ENCODE peak calls at places on chromosomes 11 and 22, in six cellular contexts. C is neural progenitor cell, Z is brain microvascular endothelial cell, U is neuronal stem cell, Y is tibial artery, V is suprapubic skin. O is an unnamed sample. For H3K27me3, the result is how much of the 10 kb centered on the place peaks cover.

GRCh38 chr22:19991645-19992451 is 24.8 kb downstream of the ARVCF start:
- DNase-seq in V (no peak), C (no peak), U (no peak), Z (no peak), Y (peak), O (no peak)

GRCh38 chr11:84398017-84398626 is 1112.0 kb upstream of the CCDC90B start:
- DNase-seq in V (no peak), C (peak), U (no peak), Z (peak), Y (no peak), O (peak)

GRCh38 chr22:43838161-43838560 is 24.2 kb downstream of the SULT4A1 start:
- DNase-seq in V (no peak), C (no peak), Y (no peak), Z (no peak), U (no peak), O (no peak)

GRCh38 chr22:49734390-49734789 is 93.3 kb downstream of the BRD1 start:
- DNase-seq in C (no peak), Z (no peak), V (peak), U (no peak), Y (no peak), O (no peak)

GRCh38 chr11:78313181-78313788 is 104.3 kb downstream of the GAB2 start:
- DNase-seq in V (no peak), C (no peak), U (no peak), Y (no peak), Z (peak), O (no peak)

GRCh38 chr11:47271961-47272661 is 2.2 kb downstream of the MADD start:
- DNase-seq in U (no peak), Y (no peak), V (no peak), Z (no peak), C (no peak), O (no peak)

GRCh38 chr11:96426356-96427103 is 36.7 kb downstream of the JRKL start:
- DNase-seq in Y (no peak), Z (no peak), U (peak), C (peak), V (no peak), O (peak)

GRCh38 chr22:17471901-17472566 is 91.3 kb upstream of the SLC25A18 start:
- DNase-seq in U (peak), C (peak), V (no peak), Z (no peak), Y (no peak), O (no peak)

GRCh38 chr11:120400564-120401364 is 64.6 kb downstream of the ARHGEF12 start:
- DNase-seq in U (no peak), Y (no peak), Z (peak), V (no peak), C (no peak), O (peak)

GRCh38 chr11:94405062-94405461 is 3.8 kb upstream of the GPR83 start:
- DNase-seq in U (no peak), C (no peak), Z (no peak), Y (no peak), V (no peak), O (no peak)

GRCh38 chr11:17601206-17602075 is 54.4 kb downstream of the OTOG start:
- DNase-seq in U (no peak), V (no peak), C (peak), Y (no peak), Z (no peak), O (no peak)

GRCh38 chr11:69576069-69576782 is 64.7 kb upstream of the CCND1 start:
- DNase-seq in Y (no peak), Z (no peak), U (no peak), C (no peak), V (peak), O (no peak)

GRCh38 chr11:15779518-15779917 is 576.8 kb downstream of the SOX6 start:
- DNase-seq in Z (no peak), V (no peak), U (no peak), Y (no peak), C (no peak), O (no peak)

GRCh38 chr11:105767945-105768344 is 158.1 kb downstream of the GRIA4 start:
- DNase-seq in V (no peak), C (no peak), Y (no peak), Z (no peak), U (no peak), O (no peak)

GRCh38 chr11:117384045-117384444 is 56.4 kb downstream of the CEP164 start:
- DNase-seq in U (no peak), Y (no peak), Z (peak), V (no peak), C (no peak), O (no peak)

GRCh38 chr11:66072518-66072917 is 2.4 kb downstream of the PACS1 start:
- DNase-seq in C (no peak), U (no peak), Y (no peak), Z (no peak), V (no peak), O (no peak)

GRCh38 chr22:48238966-48239365 is 1476.5 kb downstream of the TBC1D22A start:
- DNase-seq in U (no peak), V (peak), Y (peak), Z (no peak), C (peak), O (no peak)

DNA sequence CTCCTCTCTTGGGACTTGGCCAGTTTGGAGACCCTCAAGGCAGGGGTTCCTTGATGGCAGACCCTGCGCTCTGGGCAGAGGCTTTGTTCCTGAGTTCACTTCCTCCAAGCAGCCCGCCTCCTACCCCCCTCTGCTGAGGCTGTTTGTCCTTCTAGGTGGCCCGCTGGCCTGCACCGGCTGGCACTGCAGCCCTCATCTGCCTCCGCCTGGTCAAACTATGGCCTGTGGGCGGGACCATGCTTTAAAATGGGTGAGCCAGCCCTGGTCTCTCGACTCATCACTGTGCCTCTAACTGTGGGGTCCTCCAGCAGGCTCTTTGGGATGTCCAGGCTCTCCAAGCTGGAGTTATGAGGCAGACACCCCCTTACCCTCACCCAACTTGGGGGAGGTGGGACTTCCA is 114.2 kb upstream of the SLC22A12 start:
- DNase-seq in U (no peak), Y (peak), V (no peak), Z (no peak), C (no peak), O (no peak)
- H3K27me3 ChIP-seq in U (under half), Y (under half), V (under half), Z (under half), C (under half), O (under half)

GRCh38 chr22:45053094-45053493 is 43.3 kb upstream of the PHF21B start:
- DNase-seq in Y (no peak), U (no peak), C (no peak), V (no peak), Z (no peak), O (no peak)
- H3K27me3 ChIP-seq in Y (under half), U (under half), C (under half), V (half or more), Z (under half), O (under half)

GRCh38 chr22:35746248-35746647 is 28.6 kb downstream of the APOL5 start:
- DNase-seq in C (no peak), V (no peak), U (no peak), Y (no peak), Z (no peak), O (no peak)
- H3K27me3 ChIP-seq in C (under half), V (under half), U (under half), Y (under half), Z (under half), O (under half)

GRCh38 chr11:8363924-8364323 is 100.2 kb upstream of the LMO1 start:
- DNase-seq in V (no peak), C (no peak), Y (no peak), U (no peak), Z (no peak), O (peak)
- H3K27me3 ChIP-seq in V (under half), C (under half), Y (under half), U (under half), Z (under half), O (under half)

DNA sequence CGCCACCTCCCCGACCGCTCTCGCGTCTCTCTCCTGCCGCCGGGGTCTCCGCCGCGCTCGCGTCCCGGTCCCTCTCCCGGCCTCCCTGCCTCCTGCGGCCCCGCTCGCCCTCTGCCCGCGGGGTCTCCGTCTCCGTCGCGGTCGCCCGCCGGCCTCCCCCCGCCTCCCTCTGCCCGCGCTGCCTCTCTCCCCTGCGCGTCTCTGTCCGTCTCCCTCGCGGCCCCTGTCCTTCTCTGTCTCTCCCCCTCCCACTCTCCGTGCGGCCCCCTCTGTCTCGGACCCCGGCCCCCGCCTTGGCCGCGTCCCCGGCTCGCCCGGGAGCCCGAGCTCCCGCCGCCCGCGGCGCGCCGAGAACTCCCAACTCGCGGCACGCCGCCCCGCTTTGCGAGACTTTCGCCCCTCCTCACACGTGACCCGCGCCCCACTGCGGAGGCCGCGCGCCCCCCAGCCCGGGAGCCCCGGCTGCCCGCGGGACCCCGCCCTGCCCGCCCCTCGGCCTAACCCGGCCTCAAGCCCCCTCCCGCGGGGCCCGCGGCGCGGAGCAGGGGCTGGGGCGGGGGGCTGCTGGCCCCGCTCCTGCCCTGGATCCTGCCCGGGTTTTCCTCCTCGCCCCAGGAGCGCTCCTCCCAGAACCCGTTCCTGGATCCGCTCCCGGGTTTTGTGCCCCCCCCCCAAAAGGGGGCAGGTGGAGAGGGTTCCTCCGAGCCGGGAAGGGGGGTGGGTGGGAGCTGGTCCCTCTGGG is 702 bp upstream of the KCNJ4 start:
- DNase-seq in U (peak), C (peak), V (no peak), Y (no peak), Z (no peak), O (no peak)
- H3K27me3 ChIP-seq in U (under half), C (half or more), V (half or more), Y (half or more), Z (half or more), O (under half)

GRCh38 chr22:32100711-32101110 is 57.6 kb downstream of the SLC5A1 start:
- DNase-seq in C (no peak), Y (no peak), V (no peak), Z (no peak), U (no peak), O (no peak)
- H3K27me3 ChIP-seq in C (half or more), Y (under half), V (under half), Z (under half), U (under half), O (under half)

DNA sequence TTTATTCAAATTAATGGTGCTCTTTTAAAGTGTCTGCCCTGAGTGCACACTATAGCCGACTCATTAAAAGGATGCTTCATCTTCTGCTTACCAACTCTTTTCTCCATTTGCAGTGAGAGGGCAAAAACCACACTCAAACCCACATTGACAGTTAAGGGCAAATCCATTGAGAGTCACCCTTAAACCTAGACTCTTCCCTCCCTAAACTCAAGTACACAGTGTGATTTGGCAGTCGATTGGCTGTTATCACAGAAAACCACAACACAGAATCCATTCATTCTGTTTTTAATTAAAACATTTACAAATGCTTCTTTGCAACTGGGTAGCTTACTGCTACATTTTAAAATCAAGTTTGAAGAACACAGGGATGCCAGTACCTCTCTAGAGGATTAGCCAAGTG is 120.0 kb downstream of the CADM1 start:
- DNase-seq in Z (no peak), Y (no peak), V (no peak), C (no peak), U (no peak), O (no peak)
- H3K27me3 ChIP-seq in Z (under half), Y (under half), V (under half), C (under half), U (under half), O (under half)

DNA sequence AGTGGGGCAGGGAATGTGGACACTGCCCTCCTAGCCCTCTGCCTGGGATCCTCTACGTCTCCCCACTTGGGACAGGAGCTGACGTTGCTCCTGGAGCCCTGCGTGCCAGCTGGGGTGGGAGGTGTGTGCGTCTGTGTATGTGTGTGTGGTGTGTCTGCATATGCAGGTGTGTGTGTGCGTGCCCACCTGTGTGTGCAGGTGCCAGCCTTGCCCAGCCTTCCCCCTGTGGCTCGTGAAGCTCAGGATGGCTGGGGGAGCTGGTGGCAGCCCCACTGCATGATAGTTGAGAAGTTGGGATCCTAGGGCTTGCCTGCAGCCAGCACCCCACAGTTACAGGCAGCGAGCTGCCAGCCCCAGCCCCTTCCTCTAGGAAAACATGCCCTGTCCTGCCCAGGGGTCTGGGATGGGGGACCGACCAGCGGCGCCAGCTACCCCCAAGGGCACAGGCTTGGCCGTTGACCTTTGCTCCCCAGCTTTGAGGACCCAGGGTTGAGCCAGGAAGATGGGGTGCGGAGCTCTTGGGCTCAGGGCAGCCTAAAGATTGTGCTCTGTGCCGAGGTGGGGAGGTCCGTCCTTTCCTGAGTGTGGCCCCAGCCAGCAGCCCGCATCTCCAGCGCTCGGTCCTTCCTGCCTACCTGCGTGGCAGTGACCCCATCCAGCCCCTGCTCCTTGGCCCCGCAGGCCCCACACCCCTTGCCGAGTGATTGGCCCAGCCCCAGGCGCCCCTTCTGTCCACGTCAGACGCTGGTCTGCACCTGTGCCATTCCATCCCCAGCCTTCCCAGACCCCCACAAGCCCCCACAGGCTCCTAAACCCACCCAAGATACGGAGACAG is 15.7 kb downstream of the BRSK2 start:
- DNase-seq in V (no peak), U (no peak), C (no peak), Y (no peak), Z (no peak), O (no peak)
- H3K27me3 ChIP-seq in V (half or more), U (under half), C (under half), Y (half or more), Z (under half), O (under half)

GRCh38 chr22:36737776-36738175 is 34.2 kb upstream of the CACNG2 start:
- DNase-seq in Z (no peak), C (no peak), Y (peak), V (peak), U (no peak), O (no peak)

GRCh38 chr22:36739185-36739584 is 35.6 kb upstream of the CACNG2 start:
- DNase-seq in Z (no peak), C (no peak), V (peak), U (no peak), Y (no peak), O (no peak)

GRCh38 chr22:36736701-36737320 is 33.3 kb upstream of the CACNG2 start:
- DNase-seq in Y (peak), U (no peak), V (peak), C (no peak), Z (no peak), O (no peak)

GRCh38 chr22:36740716-36741115 is 35.2 kb downstream of the IFT27 start:
- DNase-seq in Y (peak), C (no peak), Z (no peak), U (no peak), V (peak), O (no peak)

DNA sequence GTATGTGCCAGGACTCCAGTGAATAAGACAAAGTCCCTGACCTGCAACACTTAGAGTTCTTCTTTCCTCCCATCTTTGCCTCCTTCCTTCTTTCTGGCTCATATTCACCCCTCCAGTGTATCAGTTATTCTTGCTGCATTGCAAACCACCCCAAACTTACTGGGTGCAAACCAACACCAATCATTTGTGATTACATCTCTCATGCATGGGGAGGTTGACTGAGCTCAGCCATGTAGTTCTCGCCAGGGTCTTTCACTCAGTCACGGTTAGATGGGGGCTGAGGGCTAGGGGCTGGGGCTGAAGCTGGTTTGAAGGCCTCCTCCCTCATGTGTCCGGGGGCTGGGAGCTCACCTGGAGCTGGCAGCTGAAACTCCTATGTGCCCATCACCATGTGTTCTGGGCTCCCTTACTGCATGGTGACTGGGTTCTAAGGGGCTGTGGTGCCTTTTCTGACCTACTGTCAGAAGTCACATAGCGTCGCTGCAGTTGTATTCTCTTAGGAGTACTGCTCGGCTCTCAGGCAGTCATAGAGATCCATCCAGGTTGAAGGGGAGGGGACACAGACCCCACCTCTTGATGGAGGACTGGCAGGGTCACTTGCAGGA is 35.0 kb upstream of the CACNG2 start:
- DNase-seq in C (no peak), Z (no peak), U (no peak), Y (no peak), V (peak), O (no peak)
- H3K27me3 ChIP-seq in C (under half), Z (under half), U (under half), Y (under half), V (under half), O (under half)

DNA sequence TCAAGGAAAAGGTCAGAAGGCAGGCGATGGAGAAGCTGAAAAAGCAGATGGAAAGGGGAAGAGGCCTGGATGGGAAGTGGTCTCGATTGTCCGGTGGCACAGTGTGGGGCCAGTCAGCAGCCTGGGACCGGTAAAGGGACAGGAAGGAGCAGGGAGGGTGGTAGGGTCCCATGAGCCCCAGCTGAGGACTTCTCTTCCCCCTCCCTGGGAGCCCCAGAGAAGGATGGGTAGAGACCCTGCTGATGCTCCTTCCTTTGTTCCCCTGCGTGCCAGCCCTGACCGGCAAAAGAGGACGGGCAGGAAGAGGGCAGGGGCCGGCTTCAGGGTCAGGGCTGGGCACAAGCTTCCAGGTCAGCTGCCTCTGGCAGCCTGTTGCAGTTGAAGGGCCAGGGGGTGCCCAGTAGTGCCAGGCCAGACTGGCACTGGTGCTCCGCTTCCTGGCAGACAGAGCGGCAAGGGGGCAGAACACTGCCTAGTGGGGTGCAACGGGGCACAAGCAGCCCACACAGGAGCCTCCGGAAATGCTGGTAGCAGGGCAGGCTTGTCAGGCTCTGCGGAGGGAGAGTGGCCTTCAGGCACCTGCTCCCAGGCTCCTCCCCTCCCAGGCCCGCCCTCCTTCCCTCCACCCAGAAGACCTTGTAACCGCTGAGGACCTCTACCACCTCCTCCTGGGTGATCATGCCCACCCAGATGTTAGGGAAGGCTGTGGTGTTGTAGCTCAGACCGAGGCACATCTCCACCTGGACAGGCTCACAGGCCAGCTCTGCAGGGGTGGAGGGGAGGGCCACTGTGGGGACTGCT is 739 bp upstream of the C1QTNF5 start:
- DNase-seq in C (no peak), Z (no peak), U (no peak), Y (peak), V (no peak), O (no peak)
- H3K27me3 ChIP-seq in C (half or more), Z (under half), U (under half), Y (under half), V (under half), O (under half)

O was measured in HAP-1.